ENCODE peak calls at places on chromosomes 2 and 18, in five cellular contexts. X is cardiac muscle cell, D is RWPE2, E is aorta, Y is heart right ventricle. S is an unnamed sample.

GRCh38 chr2:240639566-240639965 is 14.3 kb downstream of the GPR35 start:
- DNase-seq in X (no peak), Y (no peak), E (no peak), D (no peak), S (no peak)

GRCh38 chr2:33104726-33105125 is 158.0 kb downstream of the LTBP1 start:
- DNase-seq in D (no peak), E (no peak), X (no peak), Y (no peak), S (no peak)

GRCh38 chr2:102301867-102302362 is 9.4 kb upstream of the IL1RL1 start:
- DNase-seq in E (no peak), X (peak; percentile 53), Y (no peak), D (no peak), S (no peak)

GRCh38 chr2:57696016-57696415 is 350.6 kb upstream of the VRK2 start:
- DNase-seq in D (peak; percentile 54), X (no peak), E (no peak), Y (no peak), S (no peak)

GRCh38 chr2:190519975-190520767 is 14.4 kb downstream of the NEMP2 start:
- DNase-seq in D (no peak), X (no peak), Y (no peak), E (no peak), S (no peak)

GRCh38 chr2:166335284-166335683 is 40.5 kb downstream of the SCN9A start:
- DNase-seq in X (no peak), D (no peak), Y (no peak), E (no peak), S (no peak)

GRCh38 chr18:55509631-55510372 is 78.2 kb downstream of the TCF4 start:
- DNase-seq in X (peak; percentile 21), E (no peak), Y (no peak), D (no peak), S (no peak)

GRCh38 chr2:70959271-70959761 is 19.1 kb upstream of the ANKRD53 start:
- DNase-seq in E (peak; percentile 44), X (no peak), D (no peak), Y (no peak), S (peak; percentile 50)

GRCh38 chr2:219218279-219219112 is at the start of gene ABCB6:
- DNase-seq in X (peak; percentile 93), D (peak; percentile 95), Y (peak; percentile 97), E (peak; percentile 99), S (peak; percentile 99)

GRCh38 chr2:62344472-62344871 is 148.6 kb downstream of the B3GNT2 start:
- DNase-seq in X (no peak), D (no peak), E (no peak), Y (no peak), S (no peak)

GRCh38 chr2:206764673-206765241 is 371 bp downstream of the MDH1B start:
- DNase-seq in D (no peak), Y (no peak), X (peak; percentile 0), E (no peak), S (no peak)

GRCh38 chr2:209556354-209556961 is 132.6 kb downstream of the MAP2 start:
- DNase-seq in X (peak; percentile 37), E (no peak), Y (no peak), D (no peak), S (no peak)

GRCh38 chr2:234279646-234280045 is 217.2 kb downstream of the ARL4C start:
- DNase-seq in X (no peak), Y (no peak), D (no peak), E (no peak), S (no peak)

GRCh38 chr2:218259099-218259921 is 1.5 kb upstream of the GPBAR1 start:
- DNase-seq in E (peak; percentile 81), D (no peak), X (peak; percentile 75), Y (peak; percentile 67), S (peak; percentile 83)

GRCh38 chr2:73717251-73717606 is 19.9 kb downstream of the TPRKB start:
- DNase-seq in X (no peak), D (no peak), Y (no peak), E (no peak), S (no peak)

GRCh38 chr2:73718421-73718820 is 18.7 kb downstream of the TPRKB start:
- DNase-seq in Y (no peak), E (no peak), X (no peak), D (no peak), S (no peak)

GRCh38 chr2:73718851-73719621 is 18.1 kb downstream of the TPRKB start:
- DNase-seq in Y (no peak), D (no peak), E (no peak), X (no peak), S (no peak)

GRCh38 chr2:73714091-73714490 is 23.1 kb downstream of the TPRKB start:
- DNase-seq in E (no peak), Y (no peak), D (no peak), X (no peak), S (no peak)

DNA sequence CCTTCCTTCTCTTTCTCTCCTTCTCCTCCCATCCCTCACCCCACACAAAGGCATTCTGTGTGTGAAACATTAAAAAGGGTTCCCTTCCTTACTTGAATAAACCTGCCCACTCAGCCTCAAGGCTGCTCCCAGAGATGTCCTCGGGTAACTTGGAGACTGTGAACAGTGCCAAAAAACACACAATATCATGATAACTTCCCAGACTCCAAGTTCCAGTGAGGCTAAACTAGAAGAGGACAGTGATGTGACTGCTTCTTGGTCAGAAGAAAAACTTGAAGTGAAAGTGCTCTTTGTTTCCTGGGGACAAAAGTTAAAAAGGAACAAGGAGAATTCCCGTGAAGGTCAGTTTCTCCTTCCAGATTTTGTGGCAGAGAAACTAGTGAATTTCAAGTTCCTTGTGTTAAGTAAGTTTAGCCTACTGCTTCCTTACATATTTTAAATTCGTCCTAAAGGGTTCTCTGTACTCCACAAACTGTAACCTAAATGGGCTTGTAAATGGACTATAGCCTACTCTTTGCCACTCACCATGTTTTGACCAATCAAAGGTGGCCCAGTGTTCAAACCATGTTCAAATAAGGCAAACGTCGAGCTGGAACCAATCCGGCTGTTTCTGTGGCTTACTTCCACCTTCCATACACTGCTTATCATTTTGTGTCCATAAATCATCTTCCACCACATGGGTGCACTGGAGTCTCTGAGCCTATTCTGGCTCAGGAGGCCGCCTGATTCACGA is 20.5 kb downstream of the TPRKB start:
- DNase-seq in Y (no peak), E (no peak), X (no peak), D (no peak), S (no peak)
- H3K27ac ChIP-seq in Y (peak overlapping the region; percentile 13), E (peak overlapping the region; percentile 67), X (no peak overlapping the region), D (no peak overlapping the region), S (peak overlapping the region; percentile 75)

GRCh38 chr18:48764452-48764851 is 186.3 kb downstream of the SMAD7 start:
- DNase-seq in E (no peak), D (no peak), X (no peak), Y (no peak), S (no peak)

GRCh38 chr18:48766487-48766886 is 184.3 kb downstream of the SMAD7 start:
- DNase-seq in E (no peak), X (no peak), Y (no peak), D (no peak), S (no peak)

GRCh38 chr18:48763714-48764100 is 187.1 kb downstream of the SMAD7 start:
- DNase-seq in X (no peak), D (no peak), Y (no peak), E (no peak), S (no peak)

GRCh38 chr18:48766025-48766424 is 184.7 kb downstream of the SMAD7 start:
- DNase-seq in X (no peak), Y (no peak), D (no peak), E (no peak), S (no peak)

DNA sequence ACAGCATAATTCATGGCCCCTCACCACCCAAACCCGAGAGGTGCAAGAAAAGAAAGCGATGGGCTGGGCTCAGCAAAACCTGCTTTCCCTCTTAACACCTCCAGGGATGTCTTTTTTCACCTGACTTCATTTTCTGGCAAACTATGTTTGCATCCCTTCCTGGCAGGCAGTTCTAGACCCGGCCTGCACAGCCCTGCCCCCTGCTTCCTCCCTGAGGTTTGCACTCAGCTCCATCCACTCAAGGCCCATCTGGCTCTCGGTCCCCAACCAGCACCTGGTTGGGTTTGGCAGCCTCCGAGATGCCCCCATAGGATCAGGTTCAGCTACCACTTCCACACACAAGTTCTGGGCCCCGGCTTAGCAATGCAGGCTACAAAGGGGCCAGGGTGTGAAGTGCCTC is 185.7 kb downstream of the SMAD7 start:
- DNase-seq in D (no peak), E (no peak), X (no peak), Y (no peak), S (no peak)
- H3K27ac ChIP-seq in D (no peak overlapping the region), E (no peak overlapping the region), X (no peak overlapping the region), Y (no peak overlapping the region), S (no peak overlapping the region)

GRCh38 chr2:238947920-238948710 is 100.2 kb downstream of the TWIST2 start:
- DNase-seq in D (no peak), Y (peak; percentile 55), E (peak; percentile 78), X (no peak), S (peak; percentile 71)
- H3K27ac ChIP-seq in D (peak overlapping the region; percentile 93), Y (no peak overlapping the region), E (no peak overlapping the region), X (no peak overlapping the region), S (no peak overlapping the region)

DNA sequence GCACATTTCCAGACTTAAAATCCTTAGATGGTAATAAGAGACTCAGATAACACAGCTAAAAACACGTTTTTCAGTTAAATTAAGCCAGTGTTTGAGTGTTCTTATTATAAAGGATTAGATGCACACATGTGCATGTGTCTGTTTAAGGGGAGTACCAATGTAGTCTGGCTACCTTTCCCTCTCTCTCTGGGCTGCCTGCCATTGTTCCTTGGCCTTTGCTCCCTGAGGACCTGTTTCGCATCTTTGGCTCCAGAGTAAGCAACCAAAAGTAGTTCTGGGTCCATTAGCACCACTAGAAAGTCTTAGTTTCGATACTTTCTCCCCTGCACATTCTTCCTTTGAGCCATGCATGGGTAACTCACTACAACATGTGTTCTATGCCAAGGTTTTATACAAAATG is 228.3 kb downstream of the TPGS2 start:
- DNase-seq in D (no peak), X (no peak), Y (no peak), E (no peak), S (no peak)
- H3K27ac ChIP-seq in D (no peak overlapping the region), X (no peak overlapping the region), Y (no peak overlapping the region), E (peak overlapping the region; percentile 39), S (no peak overlapping the region)

GRCh38 chr2:14313351-14313750 is 319.2 kb upstream of the LRATD1 start:
- DNase-seq in X (no peak), E (no peak), Y (no peak), D (no peak), S (no peak)
- H3K27ac ChIP-seq in X (no peak overlapping the region), E (no peak overlapping the region), Y (no peak overlapping the region), D (no peak overlapping the region), S (no peak overlapping the region)

DNA sequence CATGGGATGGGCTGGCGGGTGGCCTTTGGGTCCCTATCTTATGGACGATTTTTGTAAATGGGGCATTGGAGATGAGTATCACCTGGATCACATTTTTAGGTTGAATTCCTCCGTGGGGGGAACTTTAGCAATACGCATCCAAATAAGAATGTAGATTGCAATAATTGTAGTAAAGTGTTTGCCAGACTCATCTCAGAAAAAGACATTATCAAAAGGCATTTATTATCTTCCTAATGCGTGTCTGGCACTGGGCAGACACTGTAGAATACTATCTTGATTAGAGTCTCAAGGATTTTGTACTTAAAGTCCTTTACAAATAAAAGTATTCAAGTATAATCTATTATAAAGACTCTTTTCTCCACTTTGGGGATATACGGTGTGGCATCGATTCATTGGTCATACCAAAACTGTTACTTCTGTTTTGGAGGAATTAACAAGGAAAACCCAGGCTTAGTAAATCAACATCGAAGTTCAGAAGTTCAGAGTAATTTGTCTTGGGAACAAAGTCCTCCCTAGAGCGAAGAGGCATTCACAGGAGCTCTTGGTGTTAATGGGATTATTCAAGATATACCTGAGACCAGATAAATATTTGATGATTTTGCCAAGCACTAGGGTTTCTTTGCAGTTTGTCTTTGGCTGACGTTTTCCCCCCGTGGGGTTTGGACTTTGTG is 568 bp upstream of the ACKR3 start:
- DNase-seq in D (no peak), Y (no peak), X (no peak), E (no peak), S (no peak)
- H3K27ac ChIP-seq in D (no peak overlapping the region), Y (peak overlapping the region; percentile 97), X (peak overlapping the region; percentile 46), E (peak overlapping the region; percentile 93), S (peak overlapping the region; percentile 91)

GRCh38 chr2:223036756-223037432 is 15.1 kb upstream of the KCNE4 start:
- DNase-seq in Y (no peak), X (no peak), E (no peak), D (no peak), S (no peak)
- H3K27ac ChIP-seq in Y (no peak overlapping the region), X (no peak overlapping the region), E (no peak overlapping the region), D (no peak overlapping the region), S (no peak overlapping the region)

S was measured in coronary artery.